ENCODE peak calls at places on chromosomes 6 and 20, in nine cellular contexts. Q is SJCRH30, C is Right ventricle myocardium superior, L is naive B cell, G is HS-5, Z is GM23248, H is mesenteric fat pad, J is left lung, V is erythroblast. O is an unnamed sample.

GRCh38 chr6:154791561-154792317 is 58.5 kb downstream of the SCAF8 start:
- DNase-seq in Q (no peak), C (no peak), L (no peak), G (no peak), Z (peak), H (no peak), J (no peak), V (no peak), O (no peak)

GRCh38 chr6:71197267-71197666 is 91.3 kb upstream of the OGFRL1 start:
- DNase-seq in Q (no peak), C (no peak), L (no peak), G (peak), Z (peak), H (no peak), J (no peak), V (no peak), O (no peak)

GRCh38 chr6:33584700-33585402 is 4.8 kb upstream of the BAK1 start:
- DNase-seq in Q (no peak), C (no peak), L (no peak), G (no peak), Z (no peak), H (no peak), J (no peak), V (no peak), O (no peak)

GRCh38 chr20:3168829-3169590 is 4.3 kb downstream of the LZTS3 start:
- DNase-seq in Q (no peak), C (no peak), L (no peak), G (no peak), Z (no peak), H (peak), J (no peak), V (no peak), O (no peak)

GRCh38 chr6:26554669-26555504 is 16.7 kb downstream of the HMGN4 start:
- DNase-seq in Q (peak), C (no peak), L (peak), G (peak), Z (peak), H (no peak), J (no peak), V (peak), O (peak)

GRCh38 chr6:31042801-31043200 is 32.5 kb downstream of the MUC22 start:
- DNase-seq in Q (no peak), C (no peak), L (peak), G (no peak), Z (peak), H (no peak), J (peak), V (peak), O (no peak)

GRCh38 chr6:133291671-133292070 is 50.5 kb downstream of the EYA4 start:
- DNase-seq in Q (no peak), C (no peak), L (no peak), G (no peak), Z (no peak), H (no peak), J (no peak), V (no peak), O (no peak)

GRCh38 chr6:138000955-138001354 is 106.3 kb downstream of the PERP start:
- DNase-seq in Q (no peak), C (no peak), L (no peak), G (no peak), Z (no peak), H (no peak), J (no peak), V (no peak), O (no peak)

GRCh38 chr20:52410182-52410647 is 218.6 kb upstream of the ZFP64 start:
- DNase-seq in Q (no peak), C (no peak), L (no peak), G (no peak), Z (peak), H (no peak), J (no peak), V (no peak), O (no peak)

GRCh38 chr6:163438940-163439335 is 24.4 kb downstream of the QKI start:
- DNase-seq in Q (peak), C (peak), L (no peak), G (no peak), Z (peak), H (no peak), J (no peak), V (peak), O (peak)

GRCh38 chr6:42564496-42564890 is 664 bp downstream of the UBR2 start:
- DNase-seq in Q (peak), C (no peak), L (no peak), G (no peak), Z (no peak), H (no peak), J (no peak), V (no peak), O (peak)

GRCh38 chr6:25670793-25671513 is 18.9 kb downstream of the SCGN start:
- DNase-seq in Q (no peak), C (no peak), L (no peak), G (no peak), Z (peak), H (no peak), J (no peak), V (peak), O (no peak)

GRCh38 chr6:38283734-38284362 is 355.9 kb downstream of the BTBD9 start:
- DNase-seq in Q (no peak), C (no peak), L (no peak), G (peak), Z (peak), H (no peak), J (no peak), V (no peak), O (no peak)

GRCh38 chr6:162294030-162294429 is 433.5 kb downstream of the PRKN start:
- DNase-seq in Q (no peak), C (peak), L (no peak), G (no peak), Z (no peak), H (no peak), J (no peak), V (no peak), O (no peak)

GRCh38 chr6:12069891-12070529 is 57.9 kb downstream of the HIVEP1 start:
- DNase-seq in Q (no peak), C (no peak), L (no peak), G (no peak), Z (peak), H (no peak), J (no peak), V (no peak), O (no peak)

GRCh38 chr20:25077610-25078169 is 4.3 kb downstream of the VSX1 start:
- DNase-seq in Q (peak), C (peak), L (no peak), G (no peak), Z (peak), H (no peak), J (no peak), V (no peak), O (peak)

GRCh38 chr6:41214559-41215238 is 13.4 kb upstream of the TREML4 start:
- DNase-seq in Q (no peak), C (no peak), L (no peak), G (no peak), Z (no peak), H (peak), J (no peak), V (peak), O (no peak)

GRCh38 chr20:44803383-44803941 is 6.9 kb downstream of the RIMS4 start:
- DNase-seq in Q (peak), C (no peak), L (no peak), G (no peak), Z (peak), H (peak), J (no peak), V (no peak), O (no peak)

GRCh38 chr6:33958208-33958862 is 154.5 kb upstream of the MLN start:
- DNase-seq in Q (peak), C (no peak), L (no peak), G (no peak), Z (peak), H (no peak), J (no peak), V (peak), O (no peak)

GRCh38 chr6:34196116-34196832 is 40.4 kb upstream of the HMGA1 start:
- DNase-seq in Q (peak), C (peak), L (peak), G (no peak), Z (peak), H (peak), J (peak), V (peak), O (peak)

GRCh38 chr6:338815-339262 is 46.6 kb downstream of the DUSP22 start:
- DNase-seq in Q (no peak), C (no peak), L (no peak), G (no peak), Z (no peak), H (no peak), J (no peak), V (no peak), O (no peak)

O was measured in midbrain.